ENCODE peak calls at places on chromosome 7, in four cellular contexts. K is HepG2, U is GM12878, P is K562. T is an unnamed sample.

GRCh38 chr7:100585511-100586265 is at the start of gene LRCH4:
- DNase-seq in K (no peak), U (no peak), P (peak; percentile 99), T (no peak)

GRCh38 chr7:127447326-127447945 is 54.9 kb upstream of the ZNF800 start:
- DNase-seq in K (peak; percentile 64), U (peak; percentile 28), P (peak; percentile 75), T (peak; percentile 60)

GRCh38 chr7:92973964-92974363 is 137.6 kb upstream of the CDK6 start:
- DNase-seq in K (no peak), U (no peak), P (no peak), T (peak; percentile 64)

GRCh38 chr7:124188576-124188975 is 155.7 kb upstream of the TMEM229A start:
- DNase-seq in K (no peak), U (no peak), P (no peak), T (no peak)

GRCh38 chr7:18590744-18591340 is 95.3 kb downstream of the HDAC9 start:
- DNase-seq in K (peak; percentile 3), U (no peak), P (no peak), T (peak; percentile 67)

GRCh38 chr7:26724795-26725194 is 139.6 kb downstream of the SKAP2 start:
- DNase-seq in K (no peak), U (no peak), P (no peak), T (peak; percentile 43)

GRCh38 chr7:19066109-19066508 is 51.3 kb downstream of the TWIST1 start:
- DNase-seq in K (no peak), U (no peak), P (no peak), T (peak; percentile 17)

GRCh38 chr7:122577449-122578003 is 121.4 kb downstream of the RNF133 start:
- DNase-seq in K (no peak), U (no peak), P (no peak), T (no peak)

GRCh38 chr7:44175730-44176129 is 13.5 kb downstream of the GCK start:
- DNase-seq in K (no peak), U (no peak), P (no peak), T (no peak)

DNA sequence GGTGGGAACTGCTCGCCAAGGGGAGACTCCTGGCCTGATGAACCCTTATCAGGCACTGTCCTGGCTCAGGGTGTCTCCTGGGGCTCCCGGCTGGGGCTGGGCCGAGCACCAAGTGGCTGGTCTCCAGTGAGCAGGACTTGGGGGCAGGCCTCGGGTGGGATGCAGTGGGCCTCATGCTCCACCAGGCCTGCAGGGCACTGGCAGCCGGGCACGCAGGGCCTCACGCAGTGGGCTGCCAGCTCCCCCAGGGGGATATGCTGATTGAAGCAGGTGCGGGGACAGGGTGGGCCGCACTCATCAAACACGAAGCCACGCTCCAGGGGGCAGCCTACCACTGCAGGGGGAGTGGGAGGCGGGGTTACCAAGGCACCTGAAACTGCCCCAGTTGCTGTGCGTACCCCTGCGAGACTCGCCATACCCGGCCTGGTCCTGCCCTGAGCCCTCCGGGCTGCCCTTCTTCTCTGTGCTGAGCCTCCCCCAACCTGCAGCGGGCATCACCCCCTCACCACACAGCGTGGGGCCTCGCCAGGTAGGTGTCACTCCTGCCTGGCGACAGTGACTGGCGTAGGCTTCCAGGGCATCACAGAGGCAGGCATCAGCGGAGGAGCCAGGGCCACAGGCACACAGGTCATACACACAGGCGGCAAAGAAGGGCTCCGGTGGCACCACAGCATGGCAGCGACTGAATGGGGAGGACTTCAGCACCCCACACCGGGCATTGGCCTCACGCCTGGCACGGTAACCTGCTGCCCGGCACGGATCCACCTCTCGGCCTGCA is 14.5 kb downstream of the ATP6V1F start:
- DNase-seq in K (no peak), U (no peak), P (no peak), T (no peak)
- TF ChIP-seq MXI1 in K (no peak), U (no peak), P (no peak), T (no peak)

GRCh38 chr7:73974948-73975926 is 52.7 kb upstream of the ELN start:
- DNase-seq in K (no peak), U (no peak), P (no peak), T (no peak)

GRCh38 chr7:73980206-73980605 is 47.8 kb upstream of the ELN start:
- DNase-seq in K (peak; percentile 86), U (no peak), P (no peak), T (no peak)

GRCh38 chr7:73976761-73977625 is 51.0 kb upstream of the ELN start:
- DNase-seq in K (no peak), U (no peak), P (no peak), T (no peak)

GRCh38 chr7:73977626-73978618 is 50.1 kb upstream of the ELN start:
- DNase-seq in K (peak; percentile 28), U (no peak), P (no peak), T (no peak)

GRCh38 chr7:73978681-73979563 is 49.1 kb upstream of the ELN start:
- DNase-seq in K (peak; percentile 89), U (peak; percentile 45), P (peak; percentile 76), T (no peak)
- TF ChIP-seq MXI1 in K (no peak), U (no peak), P (no peak), T (no peak)

GRCh38 chr7:149635561-149636329 is 137.6 kb downstream of the ZNF467 start:
- DNase-seq in K (peak; percentile 51), U (no peak), P (no peak), T (no peak)
- TF ChIP-seq MXI1 in K (no peak), U (no peak), P (no peak), T (no peak)

GRCh38 chr7:131544449-131545425 is 11.7 kb downstream of the PODXL start:
- DNase-seq in K (peak; percentile 73), U (no peak), P (peak; percentile 54), T (peak; percentile 35)
- TF ChIP-seq MXI1 in K (no peak), U (no peak), P (no peak), T (no peak)